ENCODE peak calls at places on chromosomes 11 and 22, in eight cellular contexts. J is breast epithelium; O is thoracic aorta; R is psoas muscle; K is ovary; G is CD8-positive, alpha-beta T cell; F is foreskin keratinocyte; E is GM23338. Z is an unnamed sample. For H3K27me3, the result is how much of the 10 kb centered on the place peaks cover.

GRCh38 chr22:36360871-36361383 is 26.8 kb downstream of the MYH9 start:
- DNase-seq in J (no peak), F (no peak), O (no peak), K (no peak), G (no peak), E (peak), R (no peak), Z (no peak)

GRCh38 chr11:6345356-6345755 is 25.1 kb upstream of the CAVIN3 start:
- DNase-seq in K (no peak), F (no peak), R (no peak), E (no peak), G (no peak), J (no peak), O (no peak), Z (no peak)

GRCh38 chr11:74826901-74827300 is 78.3 kb downstream of the RNF169 start:
- DNase-seq in O (no peak), G (no peak), F (no peak), K (no peak), J (no peak), R (no peak), E (no peak), Z (no peak)

GRCh38 chr11:118980191-118980881 is 8.8 kb downstream of the FOXR1 start:
- DNase-seq in R (peak), F (no peak), K (no peak), O (no peak), J (no peak), G (no peak), E (peak), Z (no peak)

GRCh38 chr11:62792193-62792575 is 378 bp upstream of the TMEM223 start:
- DNase-seq in J (no peak), G (no peak), K (peak), F (no peak), E (peak), R (no peak), O (no peak), Z (no peak)

GRCh38 chr11:8699903-8700302 is 17.3 kb downstream of the RPL27A start:
- DNase-seq in O (no peak), R (no peak), G (no peak), E (peak), F (no peak), K (no peak), J (no peak), Z (no peak)

GRCh38 chr11:112841719-112842118 is 119.5 kb upstream of the NCAM1 start:
- DNase-seq in J (no peak), O (no peak), K (no peak), E (no peak), F (no peak), G (no peak), R (no peak), Z (no peak)

GRCh38 chr22:36772451-36772850 is 3.5 kb downstream of the IFT27 start:
- DNase-seq in F (no peak), E (no peak), O (no peak), R (no peak), K (no peak), G (no peak), J (peak), Z (no peak)

GRCh38 chr11:100805509-100806199 is 118.6 kb downstream of the ARHGAP42 start:
- DNase-seq in E (no peak), O (no peak), R (no peak), J (no peak), G (no peak), K (no peak), F (no peak), Z (no peak)

GRCh38 chr22:19440411-19441195 is 6.9 kb downstream of the C22orf39 start:
- DNase-seq in F (no peak), G (no peak), J (no peak), E (no peak), K (no peak), O (no peak), R (peak), Z (no peak)

GRCh38 chr11:45371251-45371749 is 85.2 kb upstream of the SYT13 start:
- DNase-seq in E (peak), O (no peak), K (peak), R (peak), F (peak), G (peak), J (peak), Z (peak)

GRCh38 chr11:57203359-57203758 is 21.6 kb downstream of the LRRC55 start:
- DNase-seq in O (no peak), R (peak), G (no peak), E (peak), F (no peak), K (no peak), J (no peak), Z (no peak)

GRCh38 chr11:75261902-75262361 is 21.4 kb downstream of the TPBGL start:
- DNase-seq in R (no peak), F (no peak), O (no peak), E (no peak), K (no peak), G (no peak), J (peak), Z (no peak)

GRCh38 chr11:130462101-130462885 is 13.8 kb downstream of the ADAMTS15 start:
- DNase-seq in J (no peak), E (no peak), F (no peak), G (no peak), R (no peak), O (no peak), K (no peak), Z (no peak)

GRCh38 chr11:113174862-113175261 is 139.5 kb upstream of the TTC12 start:
- DNase-seq in G (no peak), J (no peak), E (no peak), R (no peak), K (no peak), F (no peak), O (no peak), Z (no peak)

GRCh38 chr11:57515332-57516060 is at the start of gene SLC43A1:
- DNase-seq in O (no peak), G (no peak), F (no peak), E (peak), J (no peak), R (peak), K (peak), Z (no peak)

GRCh38 chr22:37970864-37971263 is 13.5 kb downstream of the SOX10 start:
- DNase-seq in G (no peak), R (no peak), K (no peak), J (no peak), F (no peak), E (no peak), O (no peak), Z (no peak)

GRCh38 chr11:47020793-47021624 is 84.4 kb downstream of the CSTPP1 start:
- DNase-seq in E (peak), G (no peak), O (no peak), F (no peak), R (no peak), J (no peak), K (no peak), Z (no peak)

GRCh38 chr11:40797981-40798380 is 661.5 kb downstream of the LRRC4C start:
- DNase-seq in K (no peak), G (no peak), R (no peak), E (no peak), J (no peak), O (no peak), F (no peak), Z (no peak)

GRCh38 chr22:27783436-27784098 is 18.0 kb downstream of the MN1 start:
- DNase-seq in F (no peak), J (no peak), E (no peak), G (no peak), K (no peak), R (no peak), O (no peak), Z (no peak)
- TF ChIP-seq CTCF in F (no peak), J (no peak), E (no peak), G (no peak), K (no peak), R (no peak), O (no peak), Z (no peak)

DNA sequence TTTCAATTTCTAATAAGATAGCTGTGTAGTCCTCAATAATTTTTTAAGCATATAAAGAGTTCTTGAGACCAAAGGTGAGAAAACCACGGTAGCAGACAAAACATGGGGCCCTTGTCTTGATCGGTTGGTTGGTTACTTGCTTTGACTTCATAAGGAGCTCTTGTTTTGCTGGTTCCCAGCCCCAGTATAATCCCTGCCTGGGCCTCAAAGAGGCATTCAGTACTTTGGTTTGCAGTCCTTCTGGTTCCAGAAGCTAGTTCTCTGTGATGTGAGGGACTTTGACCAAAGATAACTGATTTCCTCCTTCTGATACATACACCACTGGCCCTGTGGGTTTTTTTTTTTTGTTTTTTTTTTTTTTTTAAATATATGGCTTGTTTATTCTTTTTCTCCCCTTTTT is 17.1 kb downstream of the MARK2 start:
- DNase-seq in E (no peak), G (no peak), J (no peak), R (no peak), F (no peak), O (no peak), K (no peak), Z (no peak)
- H3K27ac ChIP-seq in E (peak), G (no peak), J (no peak), R (no peak), F (no peak), O (no peak), K (no peak), Z (no peak)

GRCh38 chr11:78830277-78830676 is 255.6 kb upstream of the NARS2 start:
- DNase-seq in J (no peak), G (no peak), K (no peak), E (peak), O (no peak), R (no peak), F (no peak), Z (no peak)

GRCh38 chr11:78833237-78833636 is 258.6 kb upstream of the NARS2 start:
- DNase-seq in K (no peak), G (no peak), E (no peak), F (no peak), R (no peak), O (no peak), J (no peak), Z (no peak)

GRCh38 chr11:78832226-78832947 is 257.7 kb upstream of the NARS2 start:
- DNase-seq in K (no peak), O (no peak), R (no peak), G (no peak), E (no peak), J (no peak), F (no peak), Z (no peak)

GRCh38 chr11:78828582-78829520 is 254.2 kb upstream of the NARS2 start:
- DNase-seq in E (no peak), J (no peak), R (no peak), O (no peak), G (no peak), F (no peak), K (no peak), Z (no peak)

GRCh38 chr11:78831571-78831970 is 256.9 kb upstream of the NARS2 start:
- DNase-seq in O (no peak), K (no peak), E (no peak), F (no peak), G (no peak), J (no peak), R (no peak), Z (no peak)
- H3K27me3 ChIP-seq in O (under half), K (under half), E (under half), F (under half), G (under half), J (under half), R (under half), Z (under half)

GRCh38 chr11:122632178-122632824 is 23.2 kb upstream of the UBASH3B start:
- DNase-seq in K (no peak), O (no peak), E (no peak), G (no peak), R (no peak), F (peak), J (no peak), Z (no peak)

GRCh38 chr11:122634507-122634906 is 21.0 kb upstream of the UBASH3B start:
- DNase-seq in R (peak), J (no peak), O (no peak), E (peak), G (no peak), K (no peak), F (no peak), Z (no peak)

GRCh38 chr11:122637538-122637937 is 18.0 kb upstream of the UBASH3B start:
- DNase-seq in O (no peak), E (no peak), G (no peak), F (no peak), J (no peak), K (no peak), R (no peak), Z (no peak)

GRCh38 chr11:122628691-122629555 is 26.6 kb upstream of the UBASH3B start:
- DNase-seq in E (peak), F (peak), G (peak), O (no peak), R (peak), K (peak), J (no peak), Z (peak)

DNA sequence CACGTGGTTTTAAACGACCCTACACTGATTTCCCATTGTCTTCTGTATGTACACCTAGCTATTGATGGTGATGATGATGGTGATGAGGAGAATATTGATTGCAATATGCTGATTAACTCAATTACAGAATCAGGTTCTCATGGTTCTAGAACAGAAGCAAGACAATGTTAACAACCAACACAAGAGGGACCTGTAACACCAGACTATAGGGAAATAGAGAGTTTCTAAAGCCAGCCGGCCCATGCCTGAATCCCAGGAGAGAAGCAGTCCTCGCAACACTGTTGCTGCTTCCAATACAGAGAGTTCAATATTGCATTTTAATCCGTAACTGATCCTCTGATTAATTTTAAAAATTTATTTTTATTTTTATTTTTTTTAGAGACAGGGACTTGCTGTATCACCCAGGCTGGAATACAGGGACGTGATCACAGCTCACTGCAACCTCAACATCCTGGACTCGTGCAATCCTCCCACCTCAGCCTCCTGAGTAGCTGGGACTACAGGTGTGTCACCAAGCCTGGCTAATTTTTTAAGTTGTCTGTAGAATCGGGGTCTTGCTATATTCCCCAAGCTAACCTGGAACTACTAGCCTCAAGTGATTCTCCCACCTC is 22.2 kb upstream of the UBASH3B start:
- DNase-seq in O (no peak), R (peak), E (peak), J (no peak), F (no peak), K (no peak), G (no peak), Z (no peak)
- TF ChIP-seq CTCF in O (peak), R (peak), E (peak), J (peak), F (peak), K (peak), G (peak), Z (peak)

DNA sequence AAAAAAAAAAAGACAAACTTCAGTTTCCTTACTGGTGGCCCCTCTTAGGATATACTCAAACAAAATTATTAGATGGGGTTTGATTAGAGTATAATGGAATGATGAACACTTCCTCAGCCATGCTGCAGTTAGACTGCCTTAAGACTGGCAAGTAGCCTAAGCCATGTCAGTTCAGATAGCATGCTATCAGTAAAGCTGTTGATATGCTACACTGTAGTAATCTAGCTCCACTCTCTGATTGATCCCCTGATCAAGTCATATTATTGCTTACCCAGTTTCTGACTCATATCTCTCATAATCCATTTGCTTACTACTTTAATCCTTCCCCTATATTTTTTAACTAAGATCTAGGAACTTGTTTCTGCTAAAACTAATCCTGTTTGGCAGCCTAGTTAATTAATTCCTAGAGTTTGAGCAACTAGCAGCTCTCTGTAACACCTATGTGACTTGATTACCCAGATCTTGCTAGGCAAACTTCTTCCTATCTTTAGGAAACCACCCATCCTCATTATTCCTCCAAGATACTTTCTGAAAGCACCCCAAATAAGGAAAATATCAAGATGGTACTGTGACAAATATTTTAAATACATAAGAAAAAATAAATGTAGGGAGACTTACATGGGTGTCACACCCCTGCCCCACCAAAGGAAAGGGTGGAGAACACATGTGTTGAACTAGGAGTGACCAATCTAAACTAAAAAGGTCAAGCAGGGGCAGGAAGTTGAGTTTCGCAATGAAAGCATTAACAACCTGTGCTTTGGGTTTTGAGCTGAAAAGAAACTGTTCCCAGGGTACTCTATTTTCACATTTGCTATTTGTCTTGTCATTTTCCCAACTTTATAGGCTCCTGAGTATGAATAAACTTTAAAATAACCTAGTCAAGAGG is 43.2 kb downstream of the PIK3C2A start:
- DNase-seq in G (no peak), R (no peak), O (no peak), K (no peak), E (no peak), F (no peak), J (no peak), Z (no peak)
- H3K27ac ChIP-seq in G (no peak), R (peak), O (peak), K (no peak), E (no peak), F (no peak), J (no peak), Z (no peak)

GRCh38 chr11:10305262-10305963 is 540 bp downstream of the ADM start:
- DNase-seq in F (no peak), O (no peak), K (peak), J (no peak), G (no peak), E (peak), R (peak), Z (no peak)
- H3K27me3 ChIP-seq in F (under half), O (under half), K (under half), J (under half), G (under half), E (half or more), R (under half), Z (under half)

GRCh38 chr22:32413715-32414114 is 1.7 kb upstream of the RTCB start:
- DNase-seq in F (no peak), G (no peak), R (no peak), O (no peak), J (no peak), E (peak), K (no peak), Z (no peak)
- TF ChIP-seq CTCF in F (peak), G (no peak), R (no peak), O (no peak), J (no peak), E (peak), K (no peak), Z (no peak)

GRCh38 chr11:61174275-61174674 is 13.0 kb upstream of the VPS37C start:
- DNase-seq in F (no peak), O (no peak), E (no peak), R (no peak), J (no peak), G (no peak), K (no peak), Z (no peak)

GRCh38 chr11:61173456-61173855 is 12.2 kb upstream of the VPS37C start:
- DNase-seq in F (no peak), G (no peak), R (no peak), K (no peak), O (no peak), E (no peak), J (no peak), Z (no peak)

GRCh38 chr11:61174949-61175348 is 13.7 kb upstream of the VPS37C start:
- DNase-seq in G (no peak), F (no peak), K (no peak), R (no peak), O (no peak), E (no peak), J (no peak), Z (no peak)

GRCh38 chr11:61172888-61173287 is 11.7 kb upstream of the VPS37C start:
- DNase-seq in K (no peak), J (no peak), F (no peak), G (no peak), O (no peak), E (no peak), R (no peak), Z (no peak)

GRCh38 chr11:61176446-61176845 is 15.2 kb upstream of the VPS37C start:
- DNase-seq in F (no peak), G (no peak), K (no peak), O (no peak), R (no peak), J (no peak), E (no peak), Z (no peak)
- H3K27ac ChIP-seq in F (no peak), G (no peak), K (no peak), O (no peak), R (no peak), J (no peak), E (no peak), Z (no peak)

GRCh38 chr11:78878631-78879030 is 304.0 kb upstream of the NARS2 start:
- DNase-seq in K (no peak), O (no peak), F (no peak), J (no peak), E (no peak), R (no peak), G (no peak), Z (no peak)
- H3K27me3 ChIP-seq in K (under half), O (under half), F (under half), J (under half), E (under half), R (under half), G (under half), Z (under half)